ENCODE peak calls at places on chromosome 18, in seven cellular contexts. One of them, this sample, is unnamed.
A peak's percentile ranks its signal among the peaks of the same experiment; 100 is the strongest.

GRCh38 chr18:35407871-35408481 is 30.8 kb upstream of the ZNF396 start:
- DNase-seq in EH: peak; percentile 75
- DNase-seq in RKO: peak; percentile 77
- DNase-seq in sciatic nerve: no peak
- DNase-seq in fibroblast of the conjunctiva: peak; percentile 62
- DNase-seq in CD4-positive, alpha-beta T cell: no peak
- DNase-seq in activated naive CD4-positive, alpha-beta T cell treated with anti-CD3 and anti-CD28 coated beads, Interleukin-2, amount 10 ng/mL, durations not matched to agents 7 days and 5 days: peak; percentile 49
- DNase-seq in this sample: peak; percentile 81

GRCh38 chr18:74073957-74074356 is 73.7 kb downstream of the FBXO15 start:
- DNase-seq in EH: no peak
- DNase-seq in activated naive CD4-positive, alpha-beta T cell treated with anti-CD3 and anti-CD28 coated beads, Interleukin-2, amount 10 ng/mL, durations not matched to agents 7 days and 5 days: no peak
- DNase-seq in CD4-positive, alpha-beta T cell: no peak
- DNase-seq in sciatic nerve: no peak
- DNase-seq in RKO: no peak
- DNase-seq in fibroblast of the conjunctiva: no peak
- DNase-seq in this sample: no peak

GRCh38 chr18:48934708-48935432 is 15.9 kb downstream of the SMAD7 start:
- DNase-seq in fibroblast of the conjunctiva: no peak
- DNase-seq in RKO: no peak
- DNase-seq in EH: peak; percentile 47
- DNase-seq in CD4-positive, alpha-beta T cell: no peak
- DNase-seq in sciatic nerve: no peak
- DNase-seq in activated naive CD4-positive, alpha-beta T cell treated with anti-CD3 and anti-CD28 coated beads, Interleukin-2, amount 10 ng/mL, durations not matched to agents 7 days and 5 days: no peak
- DNase-seq in this sample: peak; percentile 80

GRCh38 chr18:14976736-14977430 is 228.9 kb downstream of the ANKRD30B start:
- DNase-seq in EH: no peak
- DNase-seq in CD4-positive, alpha-beta T cell: no peak
- DNase-seq in sciatic nerve: no peak
- DNase-seq in RKO: peak; percentile 53
- DNase-seq in activated naive CD4-positive, alpha-beta T cell treated with anti-CD3 and anti-CD28 coated beads, Interleukin-2, amount 10 ng/mL, durations not matched to agents 7 days and 5 days: no peak
- DNase-seq in fibroblast of the conjunctiva: no peak
- DNase-seq in this sample: no peak

GRCh38 chr18:361941-362913 is 94.4 kb upstream of the THOC1 start:
- DNase-seq in sciatic nerve: peak; percentile 74
- DNase-seq in EH: peak; percentile 99
- DNase-seq in activated naive CD4-positive, alpha-beta T cell treated with anti-CD3 and anti-CD28 coated beads, Interleukin-2, amount 10 ng/mL, durations not matched to agents 7 days and 5 days: no peak
- DNase-seq in CD4-positive, alpha-beta T cell: no peak
- DNase-seq in fibroblast of the conjunctiva: peak; percentile 79
- DNase-seq in RKO: no peak
- DNase-seq in this sample: no peak

GRCh38 chr18:74127483-74127750 is 20.2 kb downstream of the FBXO15 start:
- DNase-seq in EH: no peak
- DNase-seq in RKO: no peak
- DNase-seq in CD4-positive, alpha-beta T cell: no peak
- DNase-seq in activated naive CD4-positive, alpha-beta T cell treated with anti-CD3 and anti-CD28 coated beads, Interleukin-2, amount 10 ng/mL, durations not matched to agents 7 days and 5 days: no peak
- DNase-seq in fibroblast of the conjunctiva: no peak
- DNase-seq in sciatic nerve: no peak
- DNase-seq in this sample: no peak

GRCh38 chr18:13530879-13531387 is 195.4 kb downstream of the FAM210A start:
- DNase-seq in fibroblast of the conjunctiva: peak; percentile 6
- DNase-seq in CD4-positive, alpha-beta T cell: peak; percentile 17
- DNase-seq in sciatic nerve: peak; percentile 78
- DNase-seq in EH: peak; percentile 61
- DNase-seq in activated naive CD4-positive, alpha-beta T cell treated with anti-CD3 and anti-CD28 coated beads, Interleukin-2, amount 10 ng/mL, durations not matched to agents 7 days and 5 days: peak; percentile 41
- DNase-seq in RKO: peak; percentile 23
- DNase-seq in this sample: peak; percentile 65

GRCh38 chr18:5894613-5895299 is 566 bp downstream of the TMEM200C start:
- DNase-seq in sciatic nerve: no peak
- DNase-seq in CD4-positive, alpha-beta T cell: no peak
- DNase-seq in fibroblast of the conjunctiva: no peak
- DNase-seq in RKO: no peak
- DNase-seq in activated naive CD4-positive, alpha-beta T cell treated with anti-CD3 and anti-CD28 coated beads, Interleukin-2, amount 10 ng/mL, durations not matched to agents 7 days and 5 days: no peak
- DNase-seq in EH: peak; percentile 1
- DNase-seq in this sample: no peak

GRCh38 chr18:7272268-7273049 is 41.6 kb downstream of the LRRC30 start:
- DNase-seq in CD4-positive, alpha-beta T cell: no peak
- DNase-seq in fibroblast of the conjunctiva: peak; percentile 54
- DNase-seq in sciatic nerve: peak; percentile 79
- DNase-seq in RKO: peak; percentile 27
- DNase-seq in activated naive CD4-positive, alpha-beta T cell treated with anti-CD3 and anti-CD28 coated beads, Interleukin-2, amount 10 ng/mL, durations not matched to agents 7 days and 5 days: no peak
- DNase-seq in EH: peak; percentile 61
- DNase-seq in this sample: no peak

GRCh38 chr18:36372902-36373301 is 75.4 kb downstream of the FHOD3 start:
- DNase-seq in sciatic nerve: no peak
- DNase-seq in EH: peak; percentile 36
- DNase-seq in CD4-positive, alpha-beta T cell: no peak
- DNase-seq in RKO: no peak
- DNase-seq in activated naive CD4-positive, alpha-beta T cell treated with anti-CD3 and anti-CD28 coated beads, Interleukin-2, amount 10 ng/mL, durations not matched to agents 7 days and 5 days: no peak
- DNase-seq in fibroblast of the conjunctiva: no peak
- DNase-seq in this sample: no peak

GRCh38 chr18:32893915-32894314 is 121.1 kb upstream of the KLHL14 start:
- DNase-seq in fibroblast of the conjunctiva: no peak
- DNase-seq in sciatic nerve: no peak
- DNase-seq in EH: no peak
- DNase-seq in RKO: peak; percentile 52
- DNase-seq in CD4-positive, alpha-beta T cell: no peak
- DNase-seq in activated naive CD4-positive, alpha-beta T cell treated with anti-CD3 and anti-CD28 coated beads, Interleukin-2, amount 10 ng/mL, durations not matched to agents 7 days and 5 days: no peak
- DNase-seq in this sample: no peak

GRCh38 chr18:57150828-57151227 is 3.9 kb downstream of the BOD1L2 start:
- DNase-seq in sciatic nerve: no peak
- DNase-seq in EH: no peak
- DNase-seq in CD4-positive, alpha-beta T cell: no peak
- DNase-seq in activated naive CD4-positive, alpha-beta T cell treated with anti-CD3 and anti-CD28 coated beads, Interleukin-2, amount 10 ng/mL, durations not matched to agents 7 days and 5 days: no peak
- DNase-seq in fibroblast of the conjunctiva: no peak
- DNase-seq in RKO: no peak
- DNase-seq in this sample: peak; percentile 25

GRCh38 chr18:7958081-7958896 is 391.2 kb downstream of the PTPRM start:
- DNase-seq in fibroblast of the conjunctiva: no peak
- DNase-seq in CD4-positive, alpha-beta T cell: no peak
- DNase-seq in sciatic nerve: no peak
- DNase-seq in activated naive CD4-positive, alpha-beta T cell treated with anti-CD3 and anti-CD28 coated beads, Interleukin-2, amount 10 ng/mL, durations not matched to agents 7 days and 5 days: no peak
- DNase-seq in RKO: no peak
- DNase-seq in EH: peak; percentile 42
- DNase-seq in this sample: no peak

This sample was measured in G401.